ENCODE peak calls at places on chromosomes 16 and 17, in five cellular contexts. One of them, this sample, is unnamed.

GRCh38 chr17:69539274-69539673 is 124.8 kb downstream of the MAP2K6 start:
- DNase-seq in left ventricle myocardium inferior: no peak
- DNase-seq in mucosa of descending colon: no peak
- DNase-seq in heart right ventricle: no peak
- DNase-seq in prostate gland: no peak
- DNase-seq in this sample: no peak

GRCh38 chr16:67654069-67654911 is 5.8 kb downstream of the ACD start:
- DNase-seq in left ventricle myocardium inferior: no peak
- DNase-seq in mucosa of descending colon: no peak
- DNase-seq in heart right ventricle: no peak
- DNase-seq in prostate gland: no peak
- DNase-seq in this sample: no peak

GRCh38 chr16:73323880-73324279 is 276.0 kb upstream of the ZFHX3 start:
- DNase-seq in left ventricle myocardium inferior: peak
- DNase-seq in mucosa of descending colon: peak
- DNase-seq in heart right ventricle: peak
- DNase-seq in prostate gland: peak
- DNase-seq in this sample: no peak

GRCh38 chr17:65198653-65199382 is 61.6 kb downstream of the RGS9 start:
- DNase-seq in left ventricle myocardium inferior: no peak
- DNase-seq in mucosa of descending colon: peak
- DNase-seq in heart right ventricle: peak
- DNase-seq in prostate gland: peak
- DNase-seq in this sample: no peak

GRCh38 chr16:2162676-2163118 is 7.1 kb downstream of the TRAF7 start:
- DNase-seq in left ventricle myocardium inferior: no peak
- DNase-seq in mucosa of descending colon: peak
- DNase-seq in heart right ventricle: no peak
- DNase-seq in prostate gland: no peak
- DNase-seq in this sample: no peak

GRCh38 chr17:14919049-14919545 is 346.0 kb downstream of the PMP22 start:
- DNase-seq in left ventricle myocardium inferior: no peak
- DNase-seq in mucosa of descending colon: no peak
- DNase-seq in heart right ventricle: no peak
- DNase-seq in prostate gland: no peak
- DNase-seq in this sample: no peak

GRCh38 chr16:351804-352520 is 561 bp downstream of the AXIN1 start:
- DNase-seq in left ventricle myocardium inferior: peak
- DNase-seq in mucosa of descending colon: peak
- DNase-seq in heart right ventricle: no peak
- DNase-seq in prostate gland: no peak
- DNase-seq in this sample: no peak

GRCh38 chr17:51263001-51263400 is 2.7 kb downstream of the UTP18 start:
- DNase-seq in left ventricle myocardium inferior: no peak
- DNase-seq in mucosa of descending colon: no peak
- DNase-seq in heart right ventricle: no peak
- DNase-seq in prostate gland: no peak
- DNase-seq in this sample: no peak

GRCh38 chr16:4053663-4054479 is 62.4 kb downstream of the ADCY9 start:
- DNase-seq in left ventricle myocardium inferior: peak
- DNase-seq in mucosa of descending colon: peak
- DNase-seq in heart right ventricle: peak
- DNase-seq in prostate gland: peak
- DNase-seq in this sample: peak

GRCh38 chr16:58021661-58022551 is 3.6 kb upstream of the MMP15 start:
- DNase-seq in left ventricle myocardium inferior: peak
- DNase-seq in mucosa of descending colon: no peak
- DNase-seq in heart right ventricle: no peak
- DNase-seq in prostate gland: no peak
- DNase-seq in this sample: no peak

GRCh38 chr16:60729052-60729451 is 1307.2 kb downstream of the CDH8 start:
- DNase-seq in left ventricle myocardium inferior: no peak
- DNase-seq in mucosa of descending colon: no peak
- DNase-seq in heart right ventricle: no peak
- DNase-seq in prostate gland: no peak
- DNase-seq in this sample: no peak

GRCh38 chr17:74449306-74449705 is 17.1 kb upstream of the CD300A start:
- DNase-seq in left ventricle myocardium inferior: no peak
- DNase-seq in mucosa of descending colon: no peak
- DNase-seq in heart right ventricle: no peak
- DNase-seq in prostate gland: no peak
- DNase-seq in this sample: no peak

GRCh38 chr17:30716461-30717289 is 107.8 kb downstream of the CRLF3 start:
- DNase-seq in left ventricle myocardium inferior: peak
- DNase-seq in mucosa of descending colon: no peak
- DNase-seq in heart right ventricle: no peak
- DNase-seq in prostate gland: no peak
- DNase-seq in this sample: no peak

GRCh38 chr16:13338044-13338443 is 436.6 kb downstream of the SHISA9 start:
- DNase-seq in left ventricle myocardium inferior: no peak
- DNase-seq in mucosa of descending colon: no peak
- DNase-seq in heart right ventricle: no peak
- DNase-seq in prostate gland: no peak
- DNase-seq in this sample: no peak

GRCh38 chr16:13348416-13348815 is 447.0 kb downstream of the SHISA9 start:
- DNase-seq in left ventricle myocardium inferior: no peak
- DNase-seq in mucosa of descending colon: no peak
- DNase-seq in heart right ventricle: no peak
- DNase-seq in prostate gland: no peak
- DNase-seq in this sample: no peak

GRCh38 chr16:13342675-13343074 is 441.3 kb downstream of the SHISA9 start:
- DNase-seq in left ventricle myocardium inferior: no peak
- DNase-seq in mucosa of descending colon: no peak
- DNase-seq in heart right ventricle: no peak
- DNase-seq in prostate gland: no peak
- DNase-seq in this sample: no peak

DNA sequence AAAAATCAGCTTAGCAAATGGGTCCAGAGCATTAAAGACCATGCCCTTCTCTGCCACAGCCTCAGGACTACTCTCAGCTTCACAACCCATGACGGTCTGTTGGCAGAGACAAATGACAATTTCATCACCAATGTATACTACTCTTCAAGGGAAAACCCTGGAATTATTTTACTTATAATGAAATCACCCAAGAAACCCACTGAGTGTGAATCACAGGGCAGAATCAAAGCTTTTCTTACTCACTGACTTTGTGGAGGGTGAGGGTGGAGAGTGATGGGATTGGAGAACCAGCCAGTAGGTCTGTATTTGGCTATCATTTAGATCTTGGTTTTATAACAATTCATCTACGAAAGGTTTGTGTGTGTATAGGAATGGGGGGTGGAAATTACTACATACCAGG is 442.6 kb downstream of the SHISA9 start:
- DNase-seq in left ventricle myocardium inferior: no peak
- DNase-seq in mucosa of descending colon: no peak
- DNase-seq in heart right ventricle: no peak
- DNase-seq in prostate gland: no peak
- DNase-seq in this sample: no peak
- H3K4me3 ChIP-seq in left ventricle myocardium inferior: no peak
- H3K4me3 ChIP-seq in mucosa of descending colon: no peak
- H3K4me3 ChIP-seq in heart right ventricle: no peak
- H3K4me3 ChIP-seq in prostate gland: no peak
- H3K4me3 ChIP-seq in this sample: no peak

GRCh38 chr17:72515291-72516065 is 394.7 kb downstream of the SOX9 start:
- DNase-seq in left ventricle myocardium inferior: no peak
- DNase-seq in mucosa of descending colon: peak
- DNase-seq in heart right ventricle: no peak
- DNase-seq in prostate gland: peak
- DNase-seq in this sample: no peak
- H3K4me3 ChIP-seq in left ventricle myocardium inferior: no peak
- H3K4me3 ChIP-seq in mucosa of descending colon: no peak
- H3K4me3 ChIP-seq in heart right ventricle: no peak
- H3K4me3 ChIP-seq in prostate gland: no peak
- H3K4me3 ChIP-seq in this sample: no peak

GRCh38 chr17:60542066-60542465 is 16.0 kb upstream of the APPBP2 start:
- DNase-seq in left ventricle myocardium inferior: no peak
- DNase-seq in mucosa of descending colon: no peak
- DNase-seq in heart right ventricle: no peak
- DNase-seq in prostate gland: no peak
- DNase-seq in this sample: no peak

GRCh38 chr17:60538726-60539125 is 12.7 kb upstream of the APPBP2 start:
- DNase-seq in left ventricle myocardium inferior: no peak
- DNase-seq in mucosa of descending colon: no peak
- DNase-seq in heart right ventricle: no peak
- DNase-seq in prostate gland: no peak
- DNase-seq in this sample: no peak

GRCh38 chr17:60540460-60540859 is 14.4 kb upstream of the APPBP2 start:
- DNase-seq in left ventricle myocardium inferior: no peak
- DNase-seq in mucosa of descending colon: no peak
- DNase-seq in heart right ventricle: no peak
- DNase-seq in prostate gland: no peak
- DNase-seq in this sample: no peak

GRCh38 chr17:60535382-60536279 is 9.6 kb upstream of the APPBP2 start:
- DNase-seq in left ventricle myocardium inferior: no peak
- DNase-seq in mucosa of descending colon: no peak
- DNase-seq in heart right ventricle: no peak
- DNase-seq in prostate gland: no peak
- DNase-seq in this sample: no peak

GRCh38 chr17:60539807-60540206 is 13.8 kb upstream of the APPBP2 start:
- DNase-seq in left ventricle myocardium inferior: no peak
- DNase-seq in mucosa of descending colon: no peak
- DNase-seq in heart right ventricle: no peak
- DNase-seq in prostate gland: no peak
- DNase-seq in this sample: no peak
- H3K4me3 ChIP-seq in left ventricle myocardium inferior: no peak
- H3K4me3 ChIP-seq in mucosa of descending colon: no peak
- H3K4me3 ChIP-seq in heart right ventricle: no peak
- H3K4me3 ChIP-seq in prostate gland: no peak
- H3K4me3 ChIP-seq in this sample: no peak

DNA sequence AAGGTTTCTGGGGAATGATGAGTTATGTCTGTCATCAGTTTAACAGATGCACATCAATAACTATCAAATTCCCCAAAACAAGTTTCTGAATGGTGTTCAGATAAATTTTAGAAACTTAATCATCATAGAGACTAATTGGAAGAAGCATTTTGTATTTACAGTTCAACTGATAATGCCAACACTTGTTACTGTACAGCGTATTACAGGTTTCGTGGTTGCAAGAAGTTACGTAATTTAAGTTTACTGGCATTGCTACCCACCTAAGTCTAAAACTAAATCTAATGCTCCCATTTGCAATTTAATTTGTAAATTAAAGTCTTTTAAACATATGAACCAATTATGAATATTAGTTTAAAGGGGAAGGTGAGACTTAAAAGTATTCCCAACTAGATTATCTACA is 3.0 kb downstream of the SRSF1 start:
- DNase-seq in left ventricle myocardium inferior: no peak
- DNase-seq in mucosa of descending colon: no peak
- DNase-seq in heart right ventricle: no peak
- DNase-seq in prostate gland: no peak
- DNase-seq in this sample: no peak
- H3K4me3 ChIP-seq in left ventricle myocardium inferior: no peak
- H3K4me3 ChIP-seq in mucosa of descending colon: no peak
- H3K4me3 ChIP-seq in heart right ventricle: no peak
- H3K4me3 ChIP-seq in prostate gland: no peak
- H3K4me3 ChIP-seq in this sample: no peak

GRCh38 chr17:42684929-42685556 is 2.7 kb downstream of the CNTNAP1 start:
- DNase-seq in left ventricle myocardium inferior: no peak
- DNase-seq in mucosa of descending colon: no peak
- DNase-seq in heart right ventricle: no peak
- DNase-seq in prostate gland: no peak
- DNase-seq in this sample: no peak

GRCh38 chr17:42684033-42684625 is 1.8 kb downstream of the CNTNAP1 start:
- DNase-seq in left ventricle myocardium inferior: no peak
- DNase-seq in mucosa of descending colon: no peak
- DNase-seq in heart right ventricle: no peak
- DNase-seq in prostate gland: peak
- DNase-seq in this sample: no peak

GRCh38 chr17:42681976-42682375 is 333 bp upstream of the CCR10 start:
- DNase-seq in left ventricle myocardium inferior: no peak
- DNase-seq in mucosa of descending colon: no peak
- DNase-seq in heart right ventricle: no peak
- DNase-seq in prostate gland: no peak
- DNase-seq in this sample: no peak

GRCh38 chr17:42682400-42683384 is at the start of gene CNTNAP1:
- DNase-seq in left ventricle myocardium inferior: peak
- DNase-seq in mucosa of descending colon: peak
- DNase-seq in heart right ventricle: peak
- DNase-seq in prostate gland: no peak
- DNase-seq in this sample: peak

GRCh38 chr17:42683407-42684031 is 1.2 kb downstream of the CNTNAP1 start:
- DNase-seq in left ventricle myocardium inferior: peak
- DNase-seq in mucosa of descending colon: no peak
- DNase-seq in heart right ventricle: no peak
- DNase-seq in prostate gland: peak
- DNase-seq in this sample: no peak
- H3K4me3 ChIP-seq in left ventricle myocardium inferior: peak
- H3K4me3 ChIP-seq in mucosa of descending colon: no peak
- H3K4me3 ChIP-seq in heart right ventricle: peak
- H3K4me3 ChIP-seq in prostate gland: peak
- H3K4me3 ChIP-seq in this sample: no peak

DNA sequence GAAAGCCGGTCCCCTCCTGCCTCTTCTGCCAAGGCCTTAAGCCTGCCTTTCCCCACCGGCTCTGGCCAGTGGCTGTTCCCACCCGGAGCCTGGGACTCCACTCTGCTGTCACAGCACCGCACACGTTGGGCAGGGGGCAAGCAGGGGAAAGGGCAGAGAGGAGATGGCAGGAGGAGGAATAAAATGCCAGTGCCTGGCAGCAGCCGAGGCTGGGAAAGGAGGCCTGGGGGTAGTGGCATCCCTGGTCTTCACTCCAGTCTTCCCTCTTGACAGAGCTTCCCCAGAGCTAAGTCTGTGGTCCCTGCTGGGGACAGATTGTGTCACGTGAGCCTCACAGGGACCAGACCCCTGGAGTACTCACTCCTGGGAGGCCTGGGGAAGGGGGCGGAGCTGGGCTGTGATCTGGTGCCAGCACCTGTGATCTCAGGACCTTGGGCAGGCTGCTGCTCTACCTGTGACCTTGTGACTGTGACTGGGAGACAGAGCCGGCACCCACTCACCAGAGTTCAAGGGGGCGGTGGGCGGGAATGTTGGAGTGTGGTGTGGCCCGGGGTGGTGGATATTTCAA is 97.2 kb upstream of the GSE1 start:
- DNase-seq in left ventricle myocardium inferior: no peak
- DNase-seq in mucosa of descending colon: no peak
- DNase-seq in heart right ventricle: no peak
- DNase-seq in prostate gland: no peak
- DNase-seq in this sample: no peak
- H3K4me3 ChIP-seq in left ventricle myocardium inferior: no peak
- H3K4me3 ChIP-seq in mucosa of descending colon: no peak
- H3K4me3 ChIP-seq in heart right ventricle: no peak
- H3K4me3 ChIP-seq in prostate gland: no peak
- H3K4me3 ChIP-seq in this sample: no peak

GRCh38 chr16:31213877-31214704 is at the start of gene TRIM72:
- DNase-seq in left ventricle myocardium inferior: no peak
- DNase-seq in mucosa of descending colon: no peak
- DNase-seq in heart right ventricle: no peak
- DNase-seq in prostate gland: no peak
- DNase-seq in this sample: no peak
- H3K4me3 ChIP-seq in left ventricle myocardium inferior: peak
- H3K4me3 ChIP-seq in mucosa of descending colon: no peak
- H3K4me3 ChIP-seq in heart right ventricle: peak
- H3K4me3 ChIP-seq in prostate gland: peak
- H3K4me3 ChIP-seq in this sample: no peak

GRCh38 chr16:86680661-86681439 is 102.5 kb downstream of the FOXL1 start:
- DNase-seq in left ventricle myocardium inferior: no peak
- DNase-seq in mucosa of descending colon: no peak
- DNase-seq in heart right ventricle: no peak
- DNase-seq in prostate gland: no peak
- DNase-seq in this sample: peak
- H3K4me3 ChIP-seq in left ventricle myocardium inferior: peak
- H3K4me3 ChIP-seq in mucosa of descending colon: no peak
- H3K4me3 ChIP-seq in heart right ventricle: no peak
- H3K4me3 ChIP-seq in prostate gland: no peak
- H3K4me3 ChIP-seq in this sample: no peak

GRCh38 chr16:11139624-11140375 is 116.2 kb downstream of the SOCS1 start:
- DNase-seq in left ventricle myocardium inferior: no peak
- DNase-seq in mucosa of descending colon: no peak
- DNase-seq in heart right ventricle: no peak
- DNase-seq in prostate gland: no peak
- DNase-seq in this sample: no peak
- H3K4me3 ChIP-seq in left ventricle myocardium inferior: no peak
- H3K4me3 ChIP-seq in mucosa of descending colon: no peak
- H3K4me3 ChIP-seq in heart right ventricle: no peak
- H3K4me3 ChIP-seq in prostate gland: no peak
- H3K4me3 ChIP-seq in this sample: no peak